ENCODE peak calls at places on chromosome 5, in nine cellular contexts. G is OCI-LY7; E is pancreas; V is AG10803; K is CD8-positive, alpha-beta T cell; U is cardiac muscle cell; R is GM12878; F is fibroblast of pulmonary artery; D is mammary epithelial cell. C is an unnamed sample.

GRCh38 chr5:168528521-168529360 is at the start of gene FBLL1:
- DNase-seq in G (no peak), E (no peak), V (peak), K (peak), U (peak), R (no peak), F (peak), D (no peak), C (no peak)

GRCh38 chr5:143404416-143405062 is 1.1 kb upstream of the NR3C1 start:
- DNase-seq in G (peak), E (peak), V (peak), K (peak), U (peak), R (no peak), F (peak), D (peak), C (peak)

GRCh38 chr5:132471944-132472343 is 18.6 kb downstream of the IRF1 start:
- DNase-seq in G (no peak), E (no peak), V (no peak), K (no peak), U (no peak), R (no peak), F (no peak), D (no peak), C (no peak)

GRCh38 chr5:175820230-175820629 is 51.1 kb upstream of the CPLX2 start:
- DNase-seq in G (no peak), E (no peak), V (no peak), K (no peak), U (no peak), R (no peak), F (no peak), D (no peak), C (no peak)

GRCh38 chr5:175129619-175130018 is 314.4 kb downstream of the DRD1 start:
- DNase-seq in G (no peak), E (no peak), V (no peak), K (no peak), U (no peak), R (no peak), F (no peak), D (no peak), C (no peak)

GRCh38 chr5:135964670-135965320 is 10.0 kb upstream of the LECT2 start:
- DNase-seq in G (no peak), E (no peak), V (peak), K (no peak), U (no peak), R (no peak), F (no peak), D (no peak), C (no peak)

GRCh38 chr5:32539981-32540380 is 45.4 kb upstream of the SUB1 start:
- DNase-seq in G (peak), E (no peak), V (no peak), K (no peak), U (no peak), R (no peak), F (no peak), D (no peak), C (no peak)

GRCh38 chr5:141422742-141423291 is 2.0 kb downstream of the PCDHGA11 start:
- DNase-seq in G (no peak), E (no peak), V (no peak), K (no peak), U (no peak), R (no peak), F (no peak), D (no peak), C (no peak)

GRCh38 chr5:160548949-160549665 is 127.5 kb downstream of the PTTG1 start:
- DNase-seq in G (no peak), E (no peak), V (peak), K (no peak), U (peak), R (no peak), F (peak), D (peak), C (no peak)

GRCh38 chr5:81972496-81972791 is 621 bp downstream of the ATG10 start:
- DNase-seq in G (no peak), E (no peak), V (no peak), K (no peak), U (no peak), R (no peak), F (no peak), D (no peak), C (no peak)

GRCh38 chr5:157172408-157172807 is 6.3 kb upstream of the GARIN3 start:
- DNase-seq in G (peak), E (no peak), V (no peak), K (peak), U (no peak), R (peak), F (no peak), D (peak), C (peak)

GRCh38 chr5:54013556-54014157 is 296.7 kb downstream of the ARL15 start:
- DNase-seq in G (no peak), E (no peak), V (peak), K (no peak), U (peak), R (no peak), F (peak), D (peak), C (no peak)

GRCh38 chr5:173781432-173781825 is 106.7 kb upstream of the CPEB4 start:
- DNase-seq in G (no peak), E (no peak), V (peak), K (no peak), U (peak), R (no peak), F (peak), D (no peak), C (no peak)

GRCh38 chr5:127899214-127899610 is 184.4 kb upstream of the SLC12A2 start:
- DNase-seq in G (no peak), E (no peak), V (no peak), K (no peak), U (peak), R (no peak), F (peak), D (peak), C (no peak)

GRCh38 chr5:14256756-14257393 is 113.7 kb downstream of the TRIO start:
- DNase-seq in G (no peak), E (no peak), V (no peak), K (no peak), U (no peak), R (no peak), F (no peak), D (no peak), C (no peak)

GRCh38 chr5:95841914-95842812 is 19.6 kb upstream of the GLRX start:
- DNase-seq in G (no peak), E (no peak), V (peak), K (no peak), U (peak), R (no peak), F (peak), D (peak), C (no peak)

GRCh38 chr5:74938250-74938649 is 72.1 kb upstream of the FAM169A start:
- DNase-seq in G (no peak), E (no peak), V (peak), K (no peak), U (no peak), R (no peak), F (peak), D (peak), C (no peak)

GRCh38 chr5:169805527-169805934 is 168.5 kb downstream of the DOCK2 start:
- DNase-seq in G (no peak), E (no peak), V (peak), K (peak), U (peak), R (peak), F (peak), D (no peak), C (peak)

GRCh38 chr5:44389410-44389879 is at the start of gene FGF10:
- DNase-seq in G (no peak), E (peak), V (no peak), K (no peak), U (peak), R (no peak), F (peak), D (no peak), C (no peak)

GRCh38 chr5:147464211-147464610 is 45.7 kb downstream of the DPYSL3 start:
- DNase-seq in G (peak), E (peak), V (peak), K (no peak), U (peak), R (no peak), F (peak), D (peak), C (no peak)

GRCh38 chr5:95823738-95824609 is 1.4 kb upstream of the GLRX start:
- DNase-seq in G (peak), E (no peak), V (peak), K (peak), U (peak), R (no peak), F (peak), D (no peak), C (no peak)

GRCh38 chr5:77518304-77518703 is 26.2 kb upstream of the WDR41 start:
- DNase-seq in G (peak), E (no peak), V (no peak), K (no peak), U (peak), R (no peak), F (peak), D (no peak), C (no peak)

GRCh38 chr5:145585-146323 is 45.5 kb upstream of the LRRC14B start:
- DNase-seq in G (no peak), E (no peak), V (no peak), K (no peak), U (no peak), R (no peak), F (no peak), D (no peak), C (no peak)

GRCh38 chr5:153900703-153901395 is 137.9 kb downstream of the FAM114A2 start:
- DNase-seq in G (no peak), E (no peak), V (peak), K (no peak), U (peak), R (no peak), F (peak), D (peak), C (no peak)

GRCh38 chr5:14146725-14147124 is 3.6 kb downstream of the TRIO start:
- DNase-seq in G (no peak), E (no peak), V (no peak), K (no peak), U (no peak), R (no peak), F (no peak), D (no peak), C (no peak)

GRCh38 chr5:87499478-87500410 is 87.0 kb upstream of the CCNH start:
- DNase-seq in G (no peak), E (no peak), V (peak), K (no peak), U (no peak), R (no peak), F (no peak), D (peak), C (no peak)

GRCh38 chr5:158060216-158060615 is 201.3 kb upstream of the CLINT1 start:
- DNase-seq in G (no peak), E (no peak), V (no peak), K (no peak), U (no peak), R (no peak), F (no peak), D (peak), C (no peak)

GRCh38 chr5:113224605-113225065 is 210.2 kb downstream of the TSSK1B start:
- DNase-seq in G (no peak), E (no peak), V (no peak), K (no peak), U (no peak), R (no peak), F (no peak), D (no peak), C (no peak)

GRCh38 chr5:40413747-40414146 is 266.0 kb upstream of the PTGER4 start:
- DNase-seq in G (no peak), E (no peak), V (peak), K (no peak), U (peak), R (no peak), F (peak), D (peak), C (no peak)

GRCh38 chr5:175872287-175873089 is 1.1 kb downstream of the CPLX2 start:
- DNase-seq in G (no peak), E (peak), V (no peak), K (no peak), U (no peak), R (no peak), F (no peak), D (no peak), C (no peak)

GRCh38 chr5:5270958-5271605 is 131.0 kb downstream of the ADAMTS16 start:
- DNase-seq in G (no peak), E (peak), V (peak), K (no peak), U (peak), R (no peak), F (peak), D (peak), C (no peak)

GRCh38 chr5:124576848-124577409 is 169.5 kb downstream of the ZNF608 start:
- DNase-seq in G (peak), E (no peak), V (no peak), K (no peak), U (no peak), R (peak), F (no peak), D (no peak), C (peak)

GRCh38 chr5:62785588-62785987 is 207.0 kb downstream of the LRRC70 start:
- DNase-seq in G (no peak), E (no peak), V (no peak), K (no peak), U (no peak), R (no peak), F (no peak), D (no peak), C (no peak)

GRCh38 chr5:62786099-62786498 is 207.5 kb downstream of the LRRC70 start:
- DNase-seq in G (no peak), E (no peak), V (no peak), K (no peak), U (no peak), R (no peak), F (no peak), D (no peak), C (no peak)

GRCh38 chr5:62795912-62796311 is 217.3 kb downstream of the LRRC70 start:
- DNase-seq in G (no peak), E (no peak), V (no peak), K (no peak), U (no peak), R (no peak), F (no peak), D (no peak), C (no peak)

GRCh38 chr5:62790348-62790747 is 211.7 kb downstream of the LRRC70 start:
- DNase-seq in G (no peak), E (no peak), V (no peak), K (no peak), U (peak), R (no peak), F (peak), D (no peak), C (no peak)

DNA sequence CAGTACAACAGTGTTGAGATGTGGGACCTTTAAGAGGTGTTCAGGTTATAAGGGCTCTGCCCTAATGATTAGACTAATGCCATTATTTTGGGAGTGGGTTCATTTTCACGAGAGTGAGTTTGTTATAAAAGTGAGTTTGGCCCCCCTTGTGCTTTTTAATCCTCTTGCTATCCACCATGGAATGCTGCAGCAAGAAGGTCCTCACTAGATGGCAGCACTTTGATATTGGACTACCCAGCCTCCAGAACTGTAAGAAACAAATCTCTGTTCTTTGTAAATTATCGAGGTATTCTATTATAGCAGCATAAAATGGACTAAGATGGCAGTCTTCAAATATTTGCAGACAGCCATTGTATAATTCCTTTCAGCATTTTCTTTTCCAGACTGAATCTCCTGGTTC is 212.4 kb downstream of the LRRC70 start:
- DNase-seq in G (no peak), E (no peak), V (no peak), K (no peak), U (peak), R (no peak), F (peak), D (peak), C (no peak)
- TF ChIP-seq CTCF in G (peak), E (no peak), V (peak), K (no peak), U (peak), R (peak), F (peak), D (peak), C (no peak)

GRCh38 chr5:177490992-177491391 is 6.4 kb downstream of the PDLIM7 start:
- DNase-seq in G (no peak), E (no peak), V (no peak), K (no peak), U (no peak), R (no peak), F (no peak), D (no peak), C (no peak)
- H3K4me3 ChIP-seq in G (no peak), E (no peak), V (no peak), K (no peak), U (no peak), R (no peak), F (no peak), D (no peak), C (no peak)

GRCh38 chr5:179006564-179006963 is 11.4 kb upstream of the GRM6 start:
- DNase-seq in G (no peak), E (no peak), V (no peak), K (no peak), U (no peak), R (no peak), F (no peak), D (no peak), C (no peak)

DNA sequence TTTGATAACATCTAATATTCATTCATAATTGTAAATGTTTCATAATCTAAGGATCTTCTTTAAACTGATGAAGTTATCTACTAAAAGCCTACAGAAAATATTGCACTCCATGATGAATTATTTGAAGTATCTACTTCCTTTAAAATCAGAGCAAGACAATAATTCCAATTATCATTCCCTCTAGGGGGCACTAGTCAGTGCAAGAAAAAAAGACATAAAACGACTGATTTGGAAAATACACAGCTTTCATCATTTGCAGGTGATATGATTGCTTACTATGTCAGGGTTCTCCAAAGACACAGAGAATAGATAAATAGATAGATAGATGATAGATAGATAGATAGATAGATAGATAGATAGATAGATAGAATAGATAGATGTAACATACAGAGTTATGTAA is 13.5 kb upstream of the GRM6 start:
- DNase-seq in G (peak), E (no peak), V (no peak), K (no peak), U (no peak), R (no peak), F (peak), D (no peak), C (no peak)
- TF ChIP-seq CTCF in G (peak), E (no peak), V (no peak), K (no peak), U (peak), R (no peak), F (peak), D (peak), C (no peak)

DNA sequence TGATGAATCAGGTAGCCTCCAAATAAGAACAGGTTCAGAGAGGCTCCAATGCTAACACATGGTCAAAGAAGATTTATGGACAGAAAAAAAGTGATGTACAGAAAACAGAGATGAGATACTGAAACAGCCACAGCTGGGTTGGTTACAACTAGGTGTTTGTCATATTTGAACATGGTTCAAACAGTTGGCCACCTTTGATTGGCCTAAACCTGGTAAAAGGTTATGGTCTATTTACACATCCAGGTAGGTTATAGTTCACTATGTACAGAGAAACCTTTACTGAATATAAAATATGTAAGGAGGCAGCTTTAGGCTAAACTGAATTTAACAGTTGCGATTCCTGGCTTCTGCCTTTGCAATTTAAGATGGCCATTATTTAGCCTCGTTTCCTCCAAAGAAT is 134.0 kb upstream of the ZNF366 start:
- DNase-seq in G (no peak), E (no peak), V (no peak), K (no peak), U (no peak), R (no peak), F (no peak), D (no peak), C (no peak)
- H3K4me3 ChIP-seq in G (no peak), E (no peak), V (no peak), K (no peak), U (no peak), R (no peak), F (no peak), D (no peak), C (no peak)

GRCh38 chr5:63125862-63126261 is 547.2 kb downstream of the LRRC70 start:
- DNase-seq in G (peak), E (no peak), V (peak), K (no peak), U (peak), R (no peak), F (peak), D (peak), C (no peak)
- TF ChIP-seq CTCF in G (peak), E (no peak), V (peak), K (no peak), U (peak), R (peak), F (peak), D (peak), C (peak)

GRCh38 chr5:139360384-139360783 is 18.7 kb downstream of the PAIP2 start:
- DNase-seq in G (no peak), E (no peak), V (no peak), K (no peak), U (no peak), R (no peak), F (no peak), D (no peak), C (no peak)

GRCh38 chr5:139364466-139364865 is 18.6 kb downstream of the SLC23A1 start:
- DNase-seq in G (no peak), E (no peak), V (no peak), K (no peak), U (no peak), R (no peak), F (no peak), D (no peak), C (no peak)

GRCh38 chr5:139358064-139358463 is 16.4 kb downstream of the PAIP2 start:
- DNase-seq in G (no peak), E (no peak), V (no peak), K (no peak), U (no peak), R (no peak), F (no peak), D (no peak), C (no peak)

GRCh38 chr5:139363937-139364336 is 19.2 kb downstream of the SLC23A1 start:
- DNase-seq in G (no peak), E (no peak), V (no peak), K (no peak), U (no peak), R (no peak), F (no peak), D (no peak), C (no peak)

DNA sequence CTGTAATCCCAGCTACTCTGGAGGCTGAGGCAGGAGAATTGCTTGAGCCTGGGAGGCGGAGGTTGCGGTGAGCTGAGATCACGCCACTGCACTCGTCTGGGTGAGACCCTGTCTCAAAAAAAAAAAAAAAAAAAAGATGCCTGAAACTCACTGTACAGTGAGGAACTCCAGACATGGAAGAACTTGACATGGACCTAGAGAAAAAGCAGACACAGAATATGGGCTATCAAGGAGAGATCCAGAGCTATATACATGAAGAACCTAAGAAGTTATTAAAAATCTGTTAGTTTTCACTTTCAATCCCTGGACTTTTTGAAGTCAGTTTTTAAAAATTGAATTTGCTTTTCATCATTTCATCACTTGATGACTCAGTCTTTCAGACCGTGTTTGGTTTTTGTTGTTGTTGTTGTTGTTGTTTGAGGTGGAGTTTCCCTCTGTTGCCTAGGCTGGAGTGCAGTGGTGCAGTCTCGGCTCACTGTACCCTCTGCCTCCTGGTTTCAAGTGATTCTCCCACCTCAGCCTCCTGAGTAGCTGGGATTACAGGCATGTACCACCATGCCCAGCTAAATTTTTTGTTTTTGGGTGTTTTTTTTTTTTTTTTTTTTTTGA is 20.3 kb downstream of the PAIP2 start:
- DNase-seq in G (no peak), E (no peak), V (no peak), K (no peak), U (no peak), R (no peak), F (no peak), D (no peak), C (no peak)
- H3K4me3 ChIP-seq in G (no peak), E (no peak), V (no peak), K (no peak), U (no peak), R (no peak), F (no peak), D (no peak), C (no peak)